ENCODE peak calls at places on chromosomes 12 and 14, in eight cellular contexts. One of them, this sample, is unnamed.

GRCh38 chr12:93127582-93128331 is 198.7 kb upstream of the EEA1 start:
- DNase-seq in B cell: no peak
- DNase-seq in HFFc6: peak; percentile 70
- DNase-seq in uterus: peak; percentile 37
- DNase-seq in pancreas: peak; percentile 52
- DNase-seq in lower leg skin: no peak
- DNase-seq in anterior cingulate cortex: no peak
- DNase-seq in stimulated activated CD8-positive, alpha-beta memory T cell treated with anti-CD3 and anti-CD28 coated beads, Interleukin-15, amount 100 ng/mL, for 24 hours: no peak
- DNase-seq in this sample: no peak

GRCh38 chr12:98126637-98127335 is 388.6 kb upstream of the TMPO start:
- DNase-seq in B cell: no peak
- DNase-seq in uterus: no peak
- DNase-seq in stimulated activated CD8-positive, alpha-beta memory T cell treated with anti-CD3 and anti-CD28 coated beads, Interleukin-15, amount 100 ng/mL, for 24 hours: no peak
- DNase-seq in HFFc6: no peak
- DNase-seq in anterior cingulate cortex: no peak
- DNase-seq in lower leg skin: no peak
- DNase-seq in pancreas: peak; percentile 5
- DNase-seq in this sample: no peak

GRCh38 chr12:64571346-64571745 is 38.9 kb upstream of the RASSF3 start:
- DNase-seq in uterus: no peak
- DNase-seq in pancreas: no peak
- DNase-seq in lower leg skin: no peak
- DNase-seq in HFFc6: no peak
- DNase-seq in B cell: no peak
- DNase-seq in anterior cingulate cortex: no peak
- DNase-seq in stimulated activated CD8-positive, alpha-beta memory T cell treated with anti-CD3 and anti-CD28 coated beads, Interleukin-15, amount 100 ng/mL, for 24 hours: no peak
- DNase-seq in this sample: no peak

GRCh38 chr12:106481246-106481645 is 101.6 kb upstream of the RFX4 start:
- DNase-seq in HFFc6: no peak
- DNase-seq in pancreas: no peak
- DNase-seq in stimulated activated CD8-positive, alpha-beta memory T cell treated with anti-CD3 and anti-CD28 coated beads, Interleukin-15, amount 100 ng/mL, for 24 hours: no peak
- DNase-seq in B cell: no peak
- DNase-seq in lower leg skin: no peak
- DNase-seq in anterior cingulate cortex: no peak
- DNase-seq in uterus: no peak
- DNase-seq in this sample: no peak

GRCh38 chr12:110508071-110508586 is 6.0 kb downstream of the RAD9B start:
- DNase-seq in lower leg skin: no peak
- DNase-seq in HFFc6: no peak
- DNase-seq in B cell: no peak
- DNase-seq in stimulated activated CD8-positive, alpha-beta memory T cell treated with anti-CD3 and anti-CD28 coated beads, Interleukin-15, amount 100 ng/mL, for 24 hours: no peak
- DNase-seq in anterior cingulate cortex: no peak
- DNase-seq in pancreas: no peak
- DNase-seq in uterus: no peak
- DNase-seq in this sample: no peak

GRCh38 chr12:111211910-111212757 is 156.8 kb downstream of the PHETA1 start:
- DNase-seq in stimulated activated CD8-positive, alpha-beta memory T cell treated with anti-CD3 and anti-CD28 coated beads, Interleukin-15, amount 100 ng/mL, for 24 hours: no peak
- DNase-seq in HFFc6: no peak
- DNase-seq in anterior cingulate cortex: no peak
- DNase-seq in B cell: no peak
- DNase-seq in lower leg skin: no peak
- DNase-seq in pancreas: no peak
- DNase-seq in uterus: no peak
- DNase-seq in this sample: no peak

GRCh38 chr14:74571441-74571841 is 40.6 kb downstream of the LTBP2 start:
- DNase-seq in HFFc6: peak; percentile 47
- DNase-seq in uterus: no peak
- DNase-seq in anterior cingulate cortex: no peak
- DNase-seq in B cell: no peak
- DNase-seq in stimulated activated CD8-positive, alpha-beta memory T cell treated with anti-CD3 and anti-CD28 coated beads, Interleukin-15, amount 100 ng/mL, for 24 hours: no peak
- DNase-seq in pancreas: no peak
- DNase-seq in lower leg skin: no peak
- DNase-seq in this sample: no peak

GRCh38 chr14:42110167-42110566 is 503.5 kb downstream of the LRFN5 start:
- DNase-seq in anterior cingulate cortex: no peak
- DNase-seq in HFFc6: no peak
- DNase-seq in B cell: no peak
- DNase-seq in stimulated activated CD8-positive, alpha-beta memory T cell treated with anti-CD3 and anti-CD28 coated beads, Interleukin-15, amount 100 ng/mL, for 24 hours: no peak
- DNase-seq in pancreas: no peak
- DNase-seq in lower leg skin: no peak
- DNase-seq in uterus: no peak
- DNase-seq in this sample: no peak

GRCh38 chr14:81247271-81247766 is 26.6 kb upstream of the GTF2A1 start:
- DNase-seq in uterus: no peak
- DNase-seq in B cell: no peak
- DNase-seq in anterior cingulate cortex: no peak
- DNase-seq in stimulated activated CD8-positive, alpha-beta memory T cell treated with anti-CD3 and anti-CD28 coated beads, Interleukin-15, amount 100 ng/mL, for 24 hours: no peak
- DNase-seq in lower leg skin: no peak
- DNase-seq in pancreas: peak; percentile 29
- DNase-seq in HFFc6: no peak
- DNase-seq in this sample: no peak

GRCh38 chr12:24069532-24070395 is 120.3 kb upstream of the SOX5 start:
- DNase-seq in B cell: no peak
- DNase-seq in stimulated activated CD8-positive, alpha-beta memory T cell treated with anti-CD3 and anti-CD28 coated beads, Interleukin-15, amount 100 ng/mL, for 24 hours: no peak
- DNase-seq in HFFc6: no peak
- DNase-seq in uterus: no peak
- DNase-seq in lower leg skin: no peak
- DNase-seq in pancreas: no peak
- DNase-seq in anterior cingulate cortex: no peak
- DNase-seq in this sample: peak; percentile 95

GRCh38 chr12:46546634-46547273 is 174.2 kb upstream of the SLC38A2 start:
- DNase-seq in lower leg skin: no peak
- DNase-seq in HFFc6: no peak
- DNase-seq in B cell: no peak
- DNase-seq in anterior cingulate cortex: no peak
- DNase-seq in pancreas: no peak
- DNase-seq in uterus: no peak
- DNase-seq in stimulated activated CD8-positive, alpha-beta memory T cell treated with anti-CD3 and anti-CD28 coated beads, Interleukin-15, amount 100 ng/mL, for 24 hours: no peak
- DNase-seq in this sample: no peak

GRCh38 chr12:113040722-113041168 is 15.8 kb upstream of the DTX1 start:
- DNase-seq in stimulated activated CD8-positive, alpha-beta memory T cell treated with anti-CD3 and anti-CD28 coated beads, Interleukin-15, amount 100 ng/mL, for 24 hours: no peak
- DNase-seq in HFFc6: peak; percentile 46
- DNase-seq in pancreas: no peak
- DNase-seq in lower leg skin: peak; percentile 93
- DNase-seq in anterior cingulate cortex: no peak
- DNase-seq in B cell: no peak
- DNase-seq in uterus: peak; percentile 25
- DNase-seq in this sample: peak; percentile 32

GRCh38 chr12:88509851-88510250 is 70.4 kb downstream of the KITLG start:
- DNase-seq in pancreas: no peak
- DNase-seq in HFFc6: peak; percentile 35
- DNase-seq in lower leg skin: no peak
- DNase-seq in uterus: no peak
- DNase-seq in anterior cingulate cortex: no peak
- DNase-seq in B cell: no peak
- DNase-seq in stimulated activated CD8-positive, alpha-beta memory T cell treated with anti-CD3 and anti-CD28 coated beads, Interleukin-15, amount 100 ng/mL, for 24 hours: no peak
- DNase-seq in this sample: no peak

GRCh38 chr14:94157195-94157594 is 16.9 kb upstream of the PPP4R4 start:
- DNase-seq in HFFc6: no peak
- DNase-seq in pancreas: no peak
- DNase-seq in B cell: no peak
- DNase-seq in anterior cingulate cortex: no peak
- DNase-seq in uterus: no peak
- DNase-seq in lower leg skin: no peak
- DNase-seq in stimulated activated CD8-positive, alpha-beta memory T cell treated with anti-CD3 and anti-CD28 coated beads, Interleukin-15, amount 100 ng/mL, for 24 hours: no peak
- DNase-seq in this sample: no peak

GRCh38 chr14:21612324-21612723 is 22.4 kb downstream of the OR10G2 start:
- DNase-seq in uterus: no peak
- DNase-seq in anterior cingulate cortex: no peak
- DNase-seq in B cell: no peak
- DNase-seq in HFFc6: no peak
- DNase-seq in stimulated activated CD8-positive, alpha-beta memory T cell treated with anti-CD3 and anti-CD28 coated beads, Interleukin-15, amount 100 ng/mL, for 24 hours: no peak
- DNase-seq in pancreas: no peak
- DNase-seq in lower leg skin: no peak
- DNase-seq in this sample: no peak

GRCh38 chr12:65528127-65528526 is 249.6 kb downstream of the MSRB3 start:
- DNase-seq in HFFc6: no peak
- DNase-seq in anterior cingulate cortex: no peak
- DNase-seq in lower leg skin: no peak
- DNase-seq in uterus: no peak
- DNase-seq in stimulated activated CD8-positive, alpha-beta memory T cell treated with anti-CD3 and anti-CD28 coated beads, Interleukin-15, amount 100 ng/mL, for 24 hours: no peak
- DNase-seq in pancreas: no peak
- DNase-seq in B cell: no peak
- DNase-seq in this sample: no peak

GRCh38 chr12:2284321-2284813 is 231.6 kb downstream of the CACNA1C start:
- DNase-seq in uterus: no peak
- DNase-seq in pancreas: no peak
- DNase-seq in HFFc6: peak; percentile 69
- DNase-seq in B cell: no peak
- DNase-seq in anterior cingulate cortex: no peak
- DNase-seq in lower leg skin: peak; percentile 56
- DNase-seq in stimulated activated CD8-positive, alpha-beta memory T cell treated with anti-CD3 and anti-CD28 coated beads, Interleukin-15, amount 100 ng/mL, for 24 hours: no peak
- DNase-seq in this sample: peak; percentile 54

GRCh38 chr14:91438845-91439244 is 21.2 kb upstream of the CCDC88C start:
- DNase-seq in uterus: no peak
- DNase-seq in HFFc6: no peak
- DNase-seq in lower leg skin: no peak
- DNase-seq in anterior cingulate cortex: no peak
- DNase-seq in stimulated activated CD8-positive, alpha-beta memory T cell treated with anti-CD3 and anti-CD28 coated beads, Interleukin-15, amount 100 ng/mL, for 24 hours: no peak
- DNase-seq in B cell: no peak
- DNase-seq in pancreas: no peak
- DNase-seq in this sample: no peak

GRCh38 chr12:2244013-2244861 is 191.4 kb downstream of the CACNA1C start:
- DNase-seq in anterior cingulate cortex: no peak
- DNase-seq in pancreas: no peak
- DNase-seq in uterus: peak; percentile 74
- DNase-seq in B cell: no peak
- DNase-seq in stimulated activated CD8-positive, alpha-beta memory T cell treated with anti-CD3 and anti-CD28 coated beads, Interleukin-15, amount 100 ng/mL, for 24 hours: no peak
- DNase-seq in lower leg skin: no peak
- DNase-seq in HFFc6: peak; percentile 86
- DNase-seq in this sample: no peak

This sample was measured in foreskin melanocyte.